ENCODE peak calls at places on chromosomes 3 and 15, in four cellular contexts. V is GM12891, D is GM12878, C is K562. S is an unnamed sample.

GRCh38 chr15:35308802-35309201 is 223.7 kb upstream of the NANOGP8 start:
- DNase-seq in D (no peak), V (no peak), C (no peak), S (no peak)

GRCh38 chr3:104190681-104191080 is 1176.0 kb upstream of the ALCAM start:
- DNase-seq in D (no peak), C (no peak), V (no peak), S (no peak)

GRCh38 chr15:86555939-86556725 is 476.5 kb downstream of the AGBL1 start:
- DNase-seq in V (no peak), C (no peak), D (no peak), S (no peak)

GRCh38 chr3:122727766-122728165 is 47.1 kb downstream of the PARP14 start:
- DNase-seq in C (no peak), D (no peak), V (no peak), S (no peak)

GRCh38 chr15:55151621-55152020 is 45.1 kb downstream of the RSL24D1 start:
- DNase-seq in C (no peak), V (no peak), D (no peak), S (no peak)

GRCh38 chr3:98741121-98741716 is 21.9 kb upstream of the ST3GAL6 start:
- DNase-seq in D (no peak), C (no peak), V (no peak), S (no peak)

GRCh38 chr3:114377426-114377825 is 83.6 kb downstream of the TIGIT start:
- DNase-seq in V (no peak), C (no peak), D (no peak), S (no peak)

GRCh38 chr3:186318135-186318534 is 43.9 kb downstream of the DGKG start:
- DNase-seq in C (no peak), V (no peak), D (no peak), S (no peak)

GRCh38 chr3:41176554-41176953 is 22.8 kb upstream of the CTNNB1 start:
- DNase-seq in V (no peak), D (no peak), C (no peak), S (no peak)

GRCh38 chr3:29447946-29448632 is 167.2 kb downstream of the RBMS3 start:
- DNase-seq in D (no peak), C (no peak), V (no peak), S (no peak)

GRCh38 chr3:176741648-176742047 is 455.6 kb downstream of the TBL1XR1 start:
- DNase-seq in V (no peak), C (no peak), D (no peak), S (no peak)

GRCh38 chr3:188842628-188843027 is 329.1 kb upstream of the TPRG1 start:
- DNase-seq in C (no peak), V (no peak), D (no peak), S (peak)

GRCh38 chr3:50603261-50604109 is 8.1 kb downstream of the CISH start:
- DNase-seq in C (no peak), V (no peak), D (no peak), S (no peak)

GRCh38 chr3:50606596-50606995 is 5.0 kb downstream of the CISH start:
- DNase-seq in D (no peak), C (no peak), V (no peak), S (no peak)

GRCh38 chr3:50605901-50606326 is 5.7 kb downstream of the CISH start:
- DNase-seq in C (no peak), D (no peak), V (no peak), S (peak)

GRCh38 chr3:50604110-50604621 is 7.4 kb downstream of the CISH start:
- DNase-seq in C (no peak), V (no peak), D (no peak), S (no peak)

DNA sequence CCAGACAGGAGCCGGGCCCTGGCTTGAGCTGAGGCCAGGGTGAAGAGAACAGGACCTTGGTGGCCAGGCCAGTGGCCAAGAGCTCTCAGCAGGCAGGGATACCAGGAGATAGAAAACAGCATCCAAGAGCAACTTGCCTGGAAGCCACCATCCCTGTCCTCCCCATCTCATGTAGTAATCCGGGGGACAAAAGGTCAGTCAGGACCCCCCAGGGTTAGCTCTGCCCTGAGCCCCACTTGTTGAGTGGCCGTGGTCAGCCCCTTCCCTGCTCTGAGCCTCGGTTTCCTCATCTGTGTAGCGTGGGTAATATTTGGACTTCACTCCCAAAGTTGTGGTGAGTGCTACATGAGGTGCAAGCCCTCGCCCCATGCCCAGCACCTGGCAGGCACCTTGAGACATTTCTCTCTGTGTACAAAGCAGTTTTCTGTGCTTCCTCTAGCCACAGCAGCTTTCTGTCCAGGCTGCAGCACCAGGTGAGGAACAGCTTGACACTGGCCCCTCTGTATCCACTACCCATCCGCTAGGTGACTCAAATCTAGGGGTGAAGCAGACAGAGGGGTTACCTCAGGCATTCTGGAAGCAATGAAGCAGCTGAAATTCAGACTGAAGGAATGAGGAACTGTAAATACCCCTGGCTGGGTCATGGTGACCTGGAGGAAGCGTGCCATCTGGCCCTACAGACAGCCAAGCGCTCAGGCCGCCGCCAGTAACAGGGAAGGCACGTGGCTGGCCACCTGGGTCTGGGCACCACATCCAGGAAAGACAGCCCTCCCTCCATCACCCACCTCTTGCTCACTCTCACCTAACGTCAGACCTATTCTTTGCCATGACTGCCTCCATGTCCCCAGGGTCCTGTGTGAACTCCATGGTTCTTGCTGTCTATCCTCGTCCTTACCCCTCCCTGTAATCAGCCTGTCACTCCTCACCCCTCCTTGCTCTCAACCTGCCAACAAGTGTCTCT is 6.7 kb downstream of the CISH start:
- DNase-seq in D (no peak), V (no peak), C (no peak), S (peak)
- TF ChIP-seq SPI1 in D (peak), V (peak), C (no peak), S (peak)

GRCh38 chr15:51494411-51495314 is 127.9 kb downstream of the DMXL2 start:
- DNase-seq in C (no peak), D (no peak), V (no peak), S (no peak)
- TF ChIP-seq SPI1 in C (no peak), D (no peak), V (no peak), S (no peak)

GRCh38 chr3:14837188-14837587 is 18.4 kb downstream of the FGD5 start:
- DNase-seq in C (no peak), V (no peak), D (no peak), S (no peak)
- TF ChIP-seq SPI1 in C (no peak), V (no peak), D (no peak), S (no peak)

GRCh38 chr15:80695911-80696651 is 971 bp downstream of the ABHD17C start:
- DNase-seq in C (no peak), V (no peak), D (no peak), S (peak)
- TF ChIP-seq SPI1 in C (no peak), V (no peak), D (no peak), S (no peak)

DNA sequence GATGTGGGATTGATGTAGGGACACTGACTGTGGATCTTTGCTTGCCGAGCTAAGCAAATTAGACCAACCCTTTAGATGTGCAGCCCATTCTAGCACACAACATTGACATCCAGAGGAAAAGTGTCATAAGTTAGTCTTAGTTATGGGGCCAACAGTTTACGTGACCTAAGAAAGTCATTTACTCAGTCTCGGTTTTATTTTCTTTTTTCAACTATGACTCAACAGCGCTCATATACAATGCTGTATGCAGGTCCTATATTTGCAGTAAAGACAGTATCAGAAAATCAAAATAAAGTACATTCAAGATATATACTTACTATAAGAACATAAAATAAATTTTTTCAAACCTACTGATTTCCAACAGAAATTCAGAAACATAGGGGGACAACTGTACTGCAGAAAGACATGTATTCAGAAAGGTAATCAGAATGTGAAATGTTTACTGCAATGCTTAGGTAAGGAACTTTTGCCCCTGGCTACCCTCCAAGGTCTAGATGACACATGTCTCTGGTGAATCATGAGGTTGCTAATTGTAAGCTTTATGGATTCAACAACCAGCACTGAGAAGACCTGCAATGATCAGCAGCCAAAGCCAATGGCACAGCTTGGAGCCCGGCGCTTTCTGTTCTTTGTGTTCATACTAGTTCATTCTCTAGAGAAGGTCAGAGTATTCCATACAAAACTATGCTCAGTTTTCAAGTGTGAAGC is 317.5 kb upstream of the CNTN6 start:
- DNase-seq in C (no peak), V (no peak), D (no peak), S (no peak)
- TF ChIP-seq SPI1 in C (no peak), V (no peak), D (no peak), S (no peak)

GRCh38 chr3:24680214-24680967 is 185.7 kb upstream of the THRB start:
- DNase-seq in D (no peak), C (peak), V (no peak), S (peak)

GRCh38 chr3:24679429-24679828 is 184.8 kb upstream of the THRB start:
- DNase-seq in D (no peak), V (no peak), C (no peak), S (no peak)

GRCh38 chr3:24682141-24682547 is 187.5 kb upstream of the THRB start:
- DNase-seq in D (no peak), C (no peak), V (no peak), S (no peak)

GRCh38 chr3:24678021-24678420 is 183.4 kb upstream of the THRB start:
- DNase-seq in V (no peak), C (no peak), D (no peak), S (no peak)

DNA sequence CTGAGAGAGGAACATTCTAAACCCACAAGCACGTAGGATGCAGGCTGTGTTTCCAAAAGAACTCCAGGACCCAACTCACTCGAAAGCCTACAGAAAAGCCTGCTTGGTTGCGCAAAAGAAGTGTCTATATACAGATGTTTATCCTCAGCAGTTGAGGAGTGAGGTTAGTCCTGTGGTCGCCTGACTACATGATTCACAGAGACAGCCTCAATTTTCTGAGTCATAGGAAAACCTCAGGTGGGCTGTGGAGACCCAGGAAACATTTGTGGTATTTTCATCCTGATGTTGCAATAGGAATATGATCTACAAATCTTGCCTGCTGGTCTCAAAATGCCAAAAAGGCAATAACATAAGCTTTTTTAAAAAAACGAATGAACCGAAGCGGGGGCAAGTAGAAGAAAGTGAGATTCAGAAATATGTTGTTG is 183.8 kb upstream of the THRB start:
- DNase-seq in D (no peak), V (no peak), C (no peak), S (peak)
- TF ChIP-seq SPI1 in D (no peak), V (no peak), C (no peak), S (no peak)

GRCh38 chr15:66803749-66804148 is 101.7 kb downstream of the SMAD6 start:
- DNase-seq in C (no peak), V (no peak), D (no peak), S (no peak)
- TF ChIP-seq SPI1 in C (no peak), V (no peak), D (no peak), S (no peak)

GRCh38 chr3:127858477-127858876 is 36.2 kb upstream of the MGLL start:
- DNase-seq in C (no peak), V (no peak), D (no peak), S (no peak)
- TF ChIP-seq SPI1 in C (no peak), V (no peak), D (no peak), S (no peak)

GRCh38 chr3:15339786-15340215 is 7.4 kb upstream of the SH3BP5 start:
- DNase-seq in D (no peak), C (peak), V (no peak), S (peak)
- TF ChIP-seq SPI1 in D (no peak), C (peak), V (no peak), S (no peak)

GRCh38 chr15:77507151-77507847 is 86.6 kb downstream of the HMG20A start:
- DNase-seq in C (no peak), D (no peak), V (no peak), S (peak)
- TF ChIP-seq SPI1 in C (no peak), D (no peak), V (no peak), S (no peak)

S was measured in HL-60.